ENCODE peak calls at places on chromosomes 7 and 10, in eight cellular contexts. One of them, this sample, is unnamed.

GRCh38 chr7:93048136-93048930 is 69.4 kb downstream of the SAMD9 start:
- DNase-seq in HepG2: no peak
- DNase-seq in HCT116: no peak
- DNase-seq in OCI-LY7: no peak
- DNase-seq in Karpas-422: no peak
- DNase-seq in endothelial cell of umbilical vein: no peak
- DNase-seq in K562: no peak
- DNase-seq in SK-N-SH: no peak
- DNase-seq in this sample: no peak

GRCh38 chr10:43050011-43050410 is 26.9 kb upstream of the RET start:
- DNase-seq in HepG2: no peak
- DNase-seq in HCT116: no peak
- DNase-seq in OCI-LY7: no peak
- DNase-seq in Karpas-422: no peak
- DNase-seq in endothelial cell of umbilical vein: no peak
- DNase-seq in K562: no peak
- DNase-seq in SK-N-SH: no peak
- DNase-seq in this sample: no peak

GRCh38 chr7:17680026-17680425 is 260.3 kb downstream of the SNX13 start:
- DNase-seq in HepG2: no peak
- DNase-seq in HCT116: no peak
- DNase-seq in OCI-LY7: no peak
- DNase-seq in Karpas-422: no peak
- DNase-seq in endothelial cell of umbilical vein: peak; percentile 1
- DNase-seq in K562: no peak
- DNase-seq in SK-N-SH: no peak
- DNase-seq in this sample: peak; percentile 96

GRCh38 chr7:28807396-28807994 is 150.6 kb downstream of the TRIL start:
- DNase-seq in HepG2: no peak
- DNase-seq in HCT116: no peak
- DNase-seq in OCI-LY7: no peak
- DNase-seq in Karpas-422: no peak
- DNase-seq in endothelial cell of umbilical vein: no peak
- DNase-seq in K562: no peak
- DNase-seq in SK-N-SH: no peak
- DNase-seq in this sample: no peak

GRCh38 chr7:38186593-38187314 is 8.7 kb downstream of the STARD3NL start:
- DNase-seq in HepG2: no peak
- DNase-seq in HCT116: no peak
- DNase-seq in OCI-LY7: no peak
- DNase-seq in Karpas-422: no peak
- DNase-seq in endothelial cell of umbilical vein: no peak
- DNase-seq in K562: no peak
- DNase-seq in SK-N-SH: no peak
- DNase-seq in this sample: peak; percentile 62

GRCh38 chr10:88037623-88038022 is 174.2 kb downstream of the PTEN start:
- DNase-seq in HepG2: no peak
- DNase-seq in HCT116: no peak
- DNase-seq in OCI-LY7: peak; percentile 7
- DNase-seq in Karpas-422: no peak
- DNase-seq in endothelial cell of umbilical vein: no peak
- DNase-seq in K562: no peak
- DNase-seq in SK-N-SH: no peak
- DNase-seq in this sample: no peak

GRCh38 chr10:29563420-29564035 is 71.2 kb downstream of the SVIL start:
- DNase-seq in HepG2: no peak
- DNase-seq in HCT116: no peak
- DNase-seq in OCI-LY7: no peak
- DNase-seq in Karpas-422: no peak
- DNase-seq in endothelial cell of umbilical vein: no peak
- DNase-seq in K562: no peak
- DNase-seq in SK-N-SH: no peak
- DNase-seq in this sample: no peak

GRCh38 chr10:128725531-128725930 is 599.3 kb upstream of the MKI67 start:
- DNase-seq in HepG2: no peak
- DNase-seq in HCT116: no peak
- DNase-seq in OCI-LY7: no peak
- DNase-seq in Karpas-422: no peak
- DNase-seq in endothelial cell of umbilical vein: no peak
- DNase-seq in K562: no peak
- DNase-seq in SK-N-SH: no peak
- DNase-seq in this sample: no peak

GRCh38 chr10:90969947-90970673 is 49.2 kb upstream of the ANKRD1 start:
- DNase-seq in HepG2: peak; percentile 19
- DNase-seq in HCT116: no peak
- DNase-seq in OCI-LY7: no peak
- DNase-seq in Karpas-422: no peak
- DNase-seq in endothelial cell of umbilical vein: no peak
- DNase-seq in K562: no peak
- DNase-seq in SK-N-SH: no peak
- DNase-seq in this sample: peak; percentile 48

GRCh38 chr7:157760004-157760730 is 423.4 kb downstream of the DNAJB6 start:
- DNase-seq in HepG2: no peak
- DNase-seq in HCT116: peak; percentile 6
- DNase-seq in OCI-LY7: peak; percentile 4
- DNase-seq in Karpas-422: peak; percentile 47
- DNase-seq in endothelial cell of umbilical vein: no peak
- DNase-seq in K562: no peak
- DNase-seq in SK-N-SH: peak; percentile 70
- DNase-seq in this sample: no peak

GRCh38 chr10:59315465-59315864 is 46.9 kb downstream of the FAM13C start:
- DNase-seq in HepG2: peak; percentile 12
- DNase-seq in HCT116: no peak
- DNase-seq in OCI-LY7: no peak
- DNase-seq in Karpas-422: no peak
- DNase-seq in endothelial cell of umbilical vein: no peak
- DNase-seq in K562: no peak
- DNase-seq in SK-N-SH: no peak
- DNase-seq in this sample: no peak

GRCh38 chr7:95478139-95479037 is 7.4 kb upstream of the ASB4 start:
- DNase-seq in HepG2: peak; percentile 77
- DNase-seq in HCT116: no peak
- DNase-seq in OCI-LY7: no peak
- DNase-seq in Karpas-422: peak; percentile 59
- DNase-seq in endothelial cell of umbilical vein: peak; percentile 19
- DNase-seq in K562: peak; percentile 49
- DNase-seq in SK-N-SH: no peak
- DNase-seq in this sample: no peak

GRCh38 chr7:134750083-134751062 is 29.1 kb upstream of the CALD1 start:
- DNase-seq in HepG2: peak; percentile 27
- DNase-seq in HCT116: peak; percentile 51
- DNase-seq in OCI-LY7: peak; percentile 61
- DNase-seq in Karpas-422: peak; percentile 87
- DNase-seq in endothelial cell of umbilical vein: peak; percentile 51
- DNase-seq in K562: peak; percentile 86
- DNase-seq in SK-N-SH: peak; percentile 47
- DNase-seq in this sample: peak; percentile 20

DNA sequence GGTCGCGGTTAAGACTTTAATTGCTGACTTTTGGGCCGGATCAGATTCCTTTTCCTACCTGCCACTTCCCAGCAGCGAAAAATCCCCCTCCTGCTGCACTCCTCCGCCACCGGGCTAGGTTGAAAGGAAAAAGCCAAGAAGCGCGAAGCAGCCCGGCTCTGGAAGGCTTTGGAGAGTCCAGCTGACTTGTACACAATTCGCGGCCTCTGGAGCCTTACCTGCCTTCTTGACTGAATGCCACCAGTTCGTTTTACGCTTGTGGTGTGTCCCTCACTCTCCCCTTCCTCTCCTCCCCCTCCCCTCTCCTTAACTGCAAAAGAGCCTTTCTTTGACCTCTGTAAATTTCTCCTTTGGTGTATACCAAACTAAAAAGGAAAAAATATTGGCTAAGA is 2.7 kb upstream of the FEZF1 start:
- DNase-seq in HepG2: no peak
- DNase-seq in HCT116: no peak
- DNase-seq in OCI-LY7: no peak
- DNase-seq in Karpas-422: no peak
- DNase-seq in endothelial cell of umbilical vein: no peak
- DNase-seq in K562: no peak
- DNase-seq in SK-N-SH: no peak
- DNase-seq in this sample: no peak
- H2AFZ ChIP-seq in HepG2: no peak overlapping the region
- H2AFZ ChIP-seq in HCT116: no peak overlapping the region
- H2AFZ ChIP-seq in OCI-LY7: no peak overlapping the region
- H2AFZ ChIP-seq in Karpas-422: no peak overlapping the region
- H2AFZ ChIP-seq in endothelial cell of umbilical vein: no peak overlapping the region
- H2AFZ ChIP-seq in K562: no peak overlapping the region
- H2AFZ ChIP-seq in SK-N-SH: no peak overlapping the region
- H2AFZ ChIP-seq in this sample: no peak overlapping the region

GRCh38 chr10:114663631-114664030 is 5.6 kb upstream of the ABLIM1 start:
- DNase-seq in HepG2: no peak
- DNase-seq in HCT116: no peak
- DNase-seq in OCI-LY7: no peak
- DNase-seq in Karpas-422: no peak
- DNase-seq in endothelial cell of umbilical vein: no peak
- DNase-seq in K562: no peak
- DNase-seq in SK-N-SH: no peak
- DNase-seq in this sample: no peak

GRCh38 chr10:114664127-114664526 is 6.1 kb upstream of the ABLIM1 start:
- DNase-seq in HepG2: no peak
- DNase-seq in HCT116: no peak
- DNase-seq in OCI-LY7: no peak
- DNase-seq in Karpas-422: no peak
- DNase-seq in endothelial cell of umbilical vein: no peak
- DNase-seq in K562: no peak
- DNase-seq in SK-N-SH: no peak
- DNase-seq in this sample: no peak

GRCh38 chr10:114662651-114663217 is 4.7 kb upstream of the ABLIM1 start:
- DNase-seq in HepG2: no peak
- DNase-seq in HCT116: no peak
- DNase-seq in OCI-LY7: no peak
- DNase-seq in Karpas-422: no peak
- DNase-seq in endothelial cell of umbilical vein: no peak
- DNase-seq in K562: no peak
- DNase-seq in SK-N-SH: no peak
- DNase-seq in this sample: no peak

GRCh38 chr10:114658175-114658574 is at the start of gene ABLIM1:
- DNase-seq in HepG2: no peak
- DNase-seq in HCT116: no peak
- DNase-seq in OCI-LY7: no peak
- DNase-seq in Karpas-422: no peak
- DNase-seq in endothelial cell of umbilical vein: no peak
- DNase-seq in K562: no peak
- DNase-seq in SK-N-SH: no peak
- DNase-seq in this sample: no peak

DNA sequence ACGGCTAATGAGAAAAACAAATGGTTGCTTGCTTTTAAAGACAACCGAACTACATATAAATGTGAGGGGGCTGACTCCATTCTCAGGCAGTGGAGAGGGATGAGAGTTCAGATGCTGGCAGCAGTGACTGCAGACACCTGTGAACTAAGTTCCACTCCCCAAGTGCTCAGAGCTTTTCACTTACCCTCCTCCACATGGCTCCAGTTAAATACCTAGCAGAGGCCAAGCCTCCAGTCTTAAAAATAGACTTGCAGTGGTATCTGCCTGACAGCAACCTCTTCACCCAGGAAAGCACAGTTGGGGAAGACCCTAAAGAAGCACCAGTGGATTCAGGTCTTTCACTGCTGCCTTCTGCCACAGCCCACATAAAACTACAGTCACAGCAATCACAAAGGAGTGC is 3.1 kb upstream of the ABLIM1 start:
- DNase-seq in HepG2: no peak
- DNase-seq in HCT116: no peak
- DNase-seq in OCI-LY7: no peak
- DNase-seq in Karpas-422: no peak
- DNase-seq in endothelial cell of umbilical vein: no peak
- DNase-seq in K562: no peak
- DNase-seq in SK-N-SH: no peak
- DNase-seq in this sample: no peak
- H3K4me1 ChIP-seq in HepG2: peaks cover 40% of the 10 kb centered on the region
- H3K4me1 ChIP-seq in HCT116: no peaks in the 10 kb centered on the region
- H3K4me1 ChIP-seq in OCI-LY7: no peaks in the 10 kb centered on the region
- H3K4me1 ChIP-seq in Karpas-422: no peaks in the 10 kb centered on the region
- H3K4me1 ChIP-seq in endothelial cell of umbilical vein: peaks cover 15% of the 10 kb centered on the region
- H3K4me1 ChIP-seq in K562: no peaks in the 10 kb centered on the region
- H3K4me1 ChIP-seq in SK-N-SH: peaks cover 7% of the 10 kb centered on the region
- H3K4me1 ChIP-seq in this sample: no peaks in the 10 kb centered on the region

GRCh38 chr10:20890491-20891337 is 6.4 kb downstream of the NEBL start:
- DNase-seq in HepG2: no peak
- DNase-seq in HCT116: no peak
- DNase-seq in OCI-LY7: no peak
- DNase-seq in Karpas-422: no peak
- DNase-seq in endothelial cell of umbilical vein: no peak
- DNase-seq in K562: peak; percentile 4
- DNase-seq in SK-N-SH: no peak
- DNase-seq in this sample: peak; percentile 54
- H2AFZ ChIP-seq in HepG2: no peak overlapping the region
- H2AFZ ChIP-seq in HCT116: no peak overlapping the region
- H2AFZ ChIP-seq in OCI-LY7: peak overlapping the region; percentile 4
- H2AFZ ChIP-seq in Karpas-422: no peak overlapping the region
- H2AFZ ChIP-seq in endothelial cell of umbilical vein: no peak overlapping the region
- H2AFZ ChIP-seq in K562: no peak overlapping the region
- H2AFZ ChIP-seq in SK-N-SH: no peak overlapping the region
- H2AFZ ChIP-seq in this sample: no peak overlapping the region

GRCh38 chr10:92735938-92736337 is 46.2 kb downstream of the HHEX start:
- DNase-seq in HepG2: no peak
- DNase-seq in HCT116: no peak
- DNase-seq in OCI-LY7: no peak
- DNase-seq in Karpas-422: peak; percentile 39
- DNase-seq in endothelial cell of umbilical vein: no peak
- DNase-seq in K562: no peak
- DNase-seq in SK-N-SH: no peak
- DNase-seq in this sample: no peak
- H3K4me1 ChIP-seq in HepG2: peaks cover 5% of the 10 kb centered on the region
- H3K4me1 ChIP-seq in HCT116: no peaks in the 10 kb centered on the region
- H3K4me1 ChIP-seq in OCI-LY7: peaks cover 77% of the 10 kb centered on the region
- H3K4me1 ChIP-seq in Karpas-422: peaks cover 8% of the 10 kb centered on the region
- H3K4me1 ChIP-seq in endothelial cell of umbilical vein: no peaks in the 10 kb centered on the region
- H3K4me1 ChIP-seq in K562: peaks cover 7% of the 10 kb centered on the region
- H3K4me1 ChIP-seq in SK-N-SH: no peaks in the 10 kb centered on the region
- H3K4me1 ChIP-seq in this sample: no peaks in the 10 kb centered on the region

GRCh38 chr10:74671716-74672115 is 154.7 kb upstream of the KAT6B start:
- DNase-seq in HepG2: no peak
- DNase-seq in HCT116: no peak
- DNase-seq in OCI-LY7: no peak
- DNase-seq in Karpas-422: no peak
- DNase-seq in endothelial cell of umbilical vein: no peak
- DNase-seq in K562: no peak
- DNase-seq in SK-N-SH: no peak
- DNase-seq in this sample: no peak
- H2AFZ ChIP-seq in HepG2: no peak overlapping the region
- H2AFZ ChIP-seq in HCT116: no peak overlapping the region
- H2AFZ ChIP-seq in OCI-LY7: no peak overlapping the region
- H2AFZ ChIP-seq in Karpas-422: no peak overlapping the region
- H2AFZ ChIP-seq in endothelial cell of umbilical vein: no peak overlapping the region
- H2AFZ ChIP-seq in K562: no peak overlapping the region
- H2AFZ ChIP-seq in SK-N-SH: no peak overlapping the region
- H2AFZ ChIP-seq in this sample: no peak overlapping the region

GRCh38 chr7:26912933-26913536 is 48.6 kb upstream of the SKAP2 start:
- DNase-seq in HepG2: no peak
- DNase-seq in HCT116: no peak
- DNase-seq in OCI-LY7: no peak
- DNase-seq in Karpas-422: no peak
- DNase-seq in endothelial cell of umbilical vein: no peak
- DNase-seq in K562: no peak
- DNase-seq in SK-N-SH: no peak
- DNase-seq in this sample: no peak
- H3K4me1 ChIP-seq in HepG2: peaks cover 15% of the 10 kb centered on the region
- H3K4me1 ChIP-seq in HCT116: peaks cover 10% of the 10 kb centered on the region
- H3K4me1 ChIP-seq in OCI-LY7: no peaks in the 10 kb centered on the region
- H3K4me1 ChIP-seq in Karpas-422: no peaks in the 10 kb centered on the region
- H3K4me1 ChIP-seq in endothelial cell of umbilical vein: peaks cover 12% of the 10 kb centered on the region
- H3K4me1 ChIP-seq in K562: no peaks in the 10 kb centered on the region
- H3K4me1 ChIP-seq in SK-N-SH: no peaks in the 10 kb centered on the region
- H3K4me1 ChIP-seq in this sample: peaks cover 18% of the 10 kb centered on the region

This sample was measured in mammary epithelial cell.